ENCODE peak calls at places on chromosomes 6 and 20, in ten cellular contexts. H, N, J, Q, V, A, Z, I, E and D are unnamed samples.

GRCh38 chr20:19269737-19270325 is 57.4 kb downstream of the SLC24A3 start:
- DNase-seq in H (no peak), N (no peak), J (no peak), Q (no peak), V (no peak), A (no peak), Z (no peak), I (no peak), E (peak; percentile 6), D (no peak)

GRCh38 chr6:116072368-116072767 is 11.7 kb upstream of the FRK start:
- DNase-seq in H (no peak), N (no peak), J (no peak), Q (no peak), V (no peak), A (no peak), Z (no peak), I (no peak), E (no peak), D (no peak)

GRCh38 chr20:34703573-34704176 is 469 bp upstream of the TP53INP2 start:
- DNase-seq in H (no peak), N (no peak), J (no peak), Q (peak; percentile 48), V (peak; percentile 22), A (no peak), Z (no peak), I (no peak), E (peak; percentile 22), D (peak; percentile 41)

GRCh38 chr6:144265061-144265357 is 20.1 kb upstream of the UTRN start:
- DNase-seq in H (no peak), N (no peak), J (no peak), Q (no peak), V (no peak), A (no peak), Z (no peak), I (no peak), E (peak; percentile 83), D (no peak)

GRCh38 chr6:41878246-41878645 is 16.9 kb downstream of the USP49 start:
- DNase-seq in H (no peak), N (no peak), J (no peak), Q (no peak), V (no peak), A (no peak), Z (no peak), I (no peak), E (peak; percentile 83), D (no peak)

GRCh38 chr6:102701019-102701418 is 1307.5 kb downstream of the GRIK2 start:
- DNase-seq in H (no peak), N (no peak), J (no peak), Q (no peak), V (no peak), A (no peak), Z (no peak), I (no peak), E (no peak), D (no peak)

GRCh38 chr6:20467437-20467836 is 65.8 kb downstream of the E2F3 start:
- DNase-seq in H (no peak), N (no peak), J (no peak), Q (no peak), V (no peak), A (no peak), Z (no peak), I (no peak), E (no peak), D (no peak)

GRCh38 chr20:32752458-32753250 is 9.4 kb upstream of the COMMD7 start:
- DNase-seq in H (no peak), N (no peak), J (no peak), Q (no peak), V (no peak), A (no peak), Z (no peak), I (no peak), E (peak; percentile 84), D (no peak)

GRCh38 chr6:37314803-37315515 is 38.8 kb upstream of the RNF8 start:
- DNase-seq in H (no peak), N (no peak), J (no peak), Q (peak; percentile 54), V (peak; percentile 23), A (peak; percentile 24), Z (peak; percentile 22), I (no peak), E (peak; percentile 46), D (no peak)

GRCh38 chr20:53555081-53555480 is 38.6 kb downstream of the ZNF217 start:
- DNase-seq in H (no peak), N (no peak), J (no peak), Q (no peak), V (no peak), A (no peak), Z (no peak), I (no peak), E (no peak), D (no peak)

GRCh38 chr6:705047-705446 is 12.1 kb upstream of the EXOC2 start:
- DNase-seq in H (no peak), N (no peak), J (no peak), Q (no peak), V (no peak), A (no peak), Z (no peak), I (no peak), E (no peak), D (no peak)

GRCh38 chr20:38857703-38858102 is 52.2 kb downstream of the PPP1R16B start:
- DNase-seq in H (no peak), N (no peak), J (no peak), Q (no peak), V (no peak), A (no peak), Z (no peak), I (no peak), E (no peak), D (no peak)
- H3K4me3 ChIP-seq in H (no peak overlapping the region), N (no peak overlapping the region), J (no peak overlapping the region), Q (no peak overlapping the region), V (no peak overlapping the region), A (no peak overlapping the region), Z (no peak overlapping the region), I (no peak overlapping the region), E (no peak overlapping the region), D (no peak overlapping the region)

GRCh38 chr6:155187096-155187495 is 76.7 kb upstream of the CLDN20 start:
- DNase-seq in H (no peak), N (no peak), J (no peak), Q (no peak), V (no peak), A (no peak), Z (no peak), I (no peak), E (peak; percentile 32), D (no peak)

GRCh38 chr6:155194399-155194798 is 69.4 kb upstream of the CLDN20 start:
- DNase-seq in H (no peak), N (no peak), J (no peak), Q (no peak), V (no peak), A (no peak), Z (no peak), I (no peak), E (no peak), D (no peak)

GRCh38 chr6:155188707-155189496 is 74.9 kb upstream of the CLDN20 start:
- DNase-seq in H (no peak), N (no peak), J (no peak), Q (no peak), V (no peak), A (no peak), Z (no peak), I (no peak), E (peak; percentile 97), D (no peak)

GRCh38 chr6:155187994-155188706 is 75.7 kb upstream of the CLDN20 start:
- DNase-seq in H (no peak), N (no peak), J (no peak), Q (no peak), V (peak; percentile 34), A (no peak), Z (no peak), I (no peak), E (peak; percentile 58), D (no peak)

GRCh38 chr6:155190667-155191066 is 73.1 kb upstream of the CLDN20 start:
- DNase-seq in H (no peak), N (no peak), J (no peak), Q (no peak), V (no peak), A (no peak), Z (no peak), I (no peak), E (no peak), D (no peak)
- H3K4me1 ChIP-seq in H (peaks cover 33% of the 10 kb centered on the region), N (peaks cover 19% of the 10 kb centered on the region), J (peaks cover 10% of the 10 kb centered on the region), Q (peaks cover 4% of the 10 kb centered on the region), V (peaks cover 39% of the 10 kb centered on the region), A (no peaks in the 10 kb centered on the region), Z (peaks cover 21% of the 10 kb centered on the region), I (no peaks in the 10 kb centered on the region), E (peaks cover 20% of the 10 kb centered on the region), D (no peaks in the 10 kb centered on the region)

GRCh38 chr20:400121-400450 is 8.0 kb upstream of the RBCK1 start:
- DNase-seq in H (no peak), N (no peak), J (no peak), Q (no peak), V (no peak), A (no peak), Z (no peak), I (no peak), E (no peak), D (no peak)

GRCh38 chr20:396619-397431 is 11.3 kb upstream of the RBCK1 start:
- DNase-seq in H (no peak), N (no peak), J (no peak), Q (no peak), V (no peak), A (no peak), Z (no peak), I (no peak), E (no peak), D (no peak)

GRCh38 chr20:400451-401275 is 7.4 kb upstream of the RBCK1 start:
- DNase-seq in H (no peak), N (no peak), J (no peak), Q (no peak), V (no peak), A (no peak), Z (peak; percentile 75), I (no peak), E (no peak), D (no peak)

GRCh38 chr20:397432-398237 is 10.5 kb upstream of the RBCK1 start:
- DNase-seq in H (no peak), N (no peak), J (no peak), Q (no peak), V (no peak), A (no peak), Z (no peak), I (no peak), E (no peak), D (no peak)

DNA sequence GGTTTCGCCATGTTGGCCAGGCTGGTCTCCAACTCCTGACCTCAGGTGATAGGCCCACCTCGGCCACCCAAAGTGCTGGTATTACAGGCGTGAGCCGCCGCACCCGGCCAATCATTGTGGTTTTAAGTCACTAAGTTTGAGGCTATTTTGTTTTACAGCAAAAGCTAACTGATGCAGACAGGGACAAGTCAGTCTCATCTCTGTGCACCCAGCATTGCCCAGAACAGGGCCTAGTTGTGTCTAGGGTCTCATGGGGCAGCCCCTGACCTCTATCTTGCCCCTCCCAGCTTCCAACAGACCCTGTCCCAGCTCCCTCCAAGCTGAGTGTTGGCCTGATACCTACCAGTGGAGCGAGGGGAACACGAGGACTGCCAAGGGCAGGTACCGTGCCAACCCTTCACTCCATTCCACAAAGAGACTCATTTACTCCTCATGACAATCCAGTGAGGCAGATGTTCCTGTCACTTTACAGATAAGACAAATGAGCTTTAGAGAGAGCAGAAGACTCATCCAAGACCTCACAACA is 8.9 kb upstream of the RBCK1 start:
- DNase-seq in H (no peak), N (no peak), J (no peak), Q (no peak), V (no peak), A (no peak), Z (no peak), I (no peak), E (no peak), D (no peak)
- H3K4me3 ChIP-seq in H (no peak overlapping the region), N (no peak overlapping the region), J (no peak overlapping the region), Q (no peak overlapping the region), V (no peak overlapping the region), A (no peak overlapping the region), Z (no peak overlapping the region), I (no peak overlapping the region), E (no peak overlapping the region), D (no peak overlapping the region)

GRCh38 chr6:44048277-44048676 is 79.0 kb downstream of the MRPL14 start:
- DNase-seq in H (no peak), N (no peak), J (no peak), Q (no peak), V (no peak), A (no peak), Z (no peak), I (no peak), E (no peak), D (no peak)
- H3K4me1 ChIP-seq in H (peaks cover 77% of the 10 kb centered on the region), N (peaks cover 16% of the 10 kb centered on the region), J (no peaks in the 10 kb centered on the region), Q (peaks cover 23% of the 10 kb centered on the region), V (peaks cover 67% of the 10 kb centered on the region), A (peaks cover 41% of the 10 kb centered on the region), Z (peaks cover 93% of the 10 kb centered on the region), I (peaks cover 67% of the 10 kb centered on the region), E (peaks cover 54% of the 10 kb centered on the region), D (peaks cover 19% of the 10 kb centered on the region)